ENCODE peak calls at places on chromosomes 12 and 14, in nine cellular contexts. T is ovary; Z is NCI-H1092; L is left ventricle myocardium superior; W is activated CD8-positive, alpha-beta memory T cell treated with anti-CD3 and anti-CD28 coated beads for 48 hours; X is dorsolateral prefrontal cortex; E is ELR; P is NCI-H510A treated with DMSO at 0.1 percent for 48 hours; J is NCI-H1436. H is an unnamed sample.

GRCh38 chr14:58444627-58445026 is 17.1 kb downstream of the KIAA0586 start:
- DNase-seq in T (no peak), Z (no peak), L (no peak), W (no peak), X (no peak), E (no peak), P (no peak), J (no peak), H (no peak)

GRCh38 chr14:23704890-23705289 is 68.7 kb downstream of the DHRS2 start:
- DNase-seq in T (no peak), Z (no peak), L (no peak), W (no peak), X (no peak), E (peak), P (no peak), J (no peak), H (no peak)

GRCh38 chr12:45535610-45536180 is 193.8 kb upstream of the ARID2 start:
- DNase-seq in T (no peak), Z (no peak), L (no peak), W (no peak), X (no peak), E (no peak), P (no peak), J (no peak), H (no peak)

GRCh38 chr14:84520711-84521338 is 1009.1 kb upstream of the FLRT2 start:
- DNase-seq in T (no peak), Z (no peak), L (no peak), W (no peak), X (no peak), E (no peak), P (no peak), J (no peak), H (no peak)

GRCh38 chr14:93036652-93037341 is 78.9 kb downstream of the ITPK1 start:
- DNase-seq in T (peak), Z (no peak), L (peak), W (no peak), X (peak), E (no peak), P (no peak), J (no peak), H (no peak)

GRCh38 chr12:93299262-93299846 is 78.4 kb upstream of the NUDT4 start:
- DNase-seq in T (no peak), Z (no peak), L (no peak), W (no peak), X (no peak), E (no peak), P (no peak), J (no peak), H (no peak)

GRCh38 chr12:14514154-14514842 is 53.4 kb downstream of the PLBD1 start:
- DNase-seq in T (no peak), Z (peak), L (no peak), W (no peak), X (no peak), E (peak), P (peak), J (no peak), H (peak)

GRCh38 chr12:30761730-30762129 is 7.0 kb upstream of the CAPRIN2 start:
- DNase-seq in T (no peak), Z (no peak), L (no peak), W (no peak), X (no peak), E (no peak), P (no peak), J (no peak), H (no peak)

GRCh38 chr12:5348491-5348890 is 83.4 kb upstream of the NTF3 start:
- DNase-seq in T (no peak), Z (no peak), L (no peak), W (no peak), X (no peak), E (no peak), P (no peak), J (no peak), H (no peak)

GRCh38 chr12:120903382-120903817 is 758 bp downstream of the SPPL3 start:
- DNase-seq in T (peak), Z (no peak), L (peak), W (peak), X (peak), E (peak), P (peak), J (peak), H (no peak)

GRCh38 chr14:94483071-94483451 is 7.1 kb upstream of the SERPINA9 start:
- DNase-seq in T (no peak), Z (no peak), L (no peak), W (no peak), X (no peak), E (no peak), P (no peak), J (no peak), H (no peak)

GRCh38 chr12:10354502-10354901 is 35.3 kb downstream of the KLRK1 start:
- DNase-seq in T (no peak), Z (no peak), L (no peak), W (no peak), X (no peak), E (peak), P (no peak), J (no peak), H (no peak)

GRCh38 chr12:52244615-52244994 is 11.6 kb downstream of the KRT7 start:
- DNase-seq in T (no peak), Z (no peak), L (no peak), W (no peak), X (no peak), E (no peak), P (no peak), J (no peak), H (no peak)

GRCh38 chr12:12327802-12328201 is 22.2 kb downstream of the MANSC1 start:
- DNase-seq in T (no peak), Z (peak), L (no peak), W (no peak), X (no peak), E (peak), P (peak), J (peak), H (peak)

GRCh38 chr12:88985631-88986030 is 366.7 kb downstream of the DUSP6 start:
- DNase-seq in T (no peak), Z (no peak), L (no peak), W (no peak), X (no peak), E (no peak), P (no peak), J (no peak), H (no peak)

GRCh38 chr14:31945701-31946100 is 131.4 kb upstream of the ARHGAP5 start:
- DNase-seq in T (no peak), Z (no peak), L (no peak), W (no peak), X (no peak), E (no peak), P (no peak), J (no peak), H (no peak)

GRCh38 chr12:89140580-89141236 is 211.6 kb downstream of the DUSP6 start:
- DNase-seq in T (no peak), Z (peak), L (peak), W (no peak), X (peak), E (no peak), P (no peak), J (no peak), H (peak)

H was measured in DMS79.